ENCODE peak calls at places on chromosomes 12 and 14, in six cellular contexts. X is HCT116, F is SK-N-SH, P is HepG2, G is K562, S is GM12878. E is an unnamed sample.
A peak's percentile ranks its signal among the peaks of the same experiment; 100 is the strongest.

GRCh38 chr14:50388256-50388931 is 8.3 kb downstream of the CDKL1 start:
- DNase-seq in X (no peak), F (no peak), P (no peak), G (no peak), S (no peak), E (no peak)

GRCh38 chr14:69868363-69868963 is 10.8 kb upstream of the SMOC1 start:
- DNase-seq in X (no peak), F (no peak), P (no peak), G (no peak), S (no peak), E (no peak)

GRCh38 chr14:96797943-96798349 is 764 bp downstream of the VRK1 start:
- DNase-seq in X (no peak), F (peak; percentile 45), P (peak; percentile 20), G (peak; percentile 34), S (no peak), E (no peak)

GRCh38 chr12:20367731-20368652 is at the start of gene PDE3A:
- DNase-seq in X (peak; percentile 39), F (peak; percentile 80), P (no peak), G (no peak), S (no peak), E (no peak)

GRCh38 chr14:77421241-77421640 is 2.1 kb downstream of the NOXRED1 start:
- DNase-seq in X (no peak), F (no peak), P (no peak), G (no peak), S (no peak), E (no peak)

GRCh38 chr14:102481791-102482238 is 27.8 kb downstream of the ANKRD9 start:
- DNase-seq in X (peak; percentile 21), F (no peak), P (peak; percentile 91), G (no peak), S (no peak), E (no peak)

GRCh38 chr14:22143360-22143759 is 445.7 kb downstream of the DAD1 start:
- DNase-seq in X (no peak), F (no peak), P (no peak), G (no peak), S (no peak), E (no peak)

GRCh38 chr12:1662761-1663439 is 28.0 kb upstream of the ADIPOR2 start:
- DNase-seq in X (peak; percentile 87), F (peak; percentile 47), P (no peak), G (peak; percentile 82), S (no peak), E (no peak)

GRCh38 chr12:4164591-4165558 is 108.7 kb upstream of the CCND2 start:
- DNase-seq in X (no peak), F (no peak), P (no peak), G (no peak), S (no peak), E (no peak)

GRCh38 chr14:67951529-67952120 is 132.0 kb downstream of the RAD51B start:
- DNase-seq in X (no peak), F (no peak), P (no peak), G (no peak), S (no peak), E (no peak)

GRCh38 chr14:93926873-93927571 is at the start of gene FAM181A:
- DNase-seq in X (no peak), F (no peak), P (no peak), G (no peak), S (no peak), E (no peak)
- TF ChIP-seq SIN3A in X (no peak), F (no peak), P (no peak), G (no peak), S (no peak), E (no peak)

DNA sequence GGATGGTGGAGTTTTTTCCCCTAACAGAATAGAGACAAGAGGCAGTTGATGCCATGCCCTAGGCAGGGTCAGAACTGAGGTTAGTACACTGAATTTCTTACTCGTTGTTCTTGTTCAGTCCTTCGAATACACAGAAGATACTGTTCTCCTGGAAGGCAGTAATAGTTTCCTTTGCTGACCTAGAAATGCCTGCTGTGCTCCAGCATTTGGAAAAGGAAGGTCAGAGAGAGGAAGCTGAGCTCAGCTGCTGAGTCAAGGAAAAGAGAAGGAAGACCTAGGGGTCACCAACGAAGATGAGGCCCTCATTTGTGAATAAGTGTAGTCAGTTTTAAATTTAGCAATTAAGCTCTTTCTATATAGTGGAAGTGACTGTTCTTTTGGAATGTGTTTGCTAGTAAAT is 100.1 kb downstream of the CRADD start:
- DNase-seq in X (no peak), F (no peak), P (no peak), G (no peak), S (no peak), E (no peak)
- TF ChIP-seq REST in X (no peak), F (no peak), P (no peak), G (no peak), S (no peak), E (no peak)

GRCh38 chr12:88207921-88208640 is 66.0 kb downstream of the TMTC3 start:
- DNase-seq in X (no peak), F (no peak), P (no peak), G (no peak), S (no peak), E (no peak)
- TF ChIP-seq SIN3A in X (no peak), F (no peak), P (no peak), G (no peak), S (no peak), E (no peak)

GRCh38 chr14:81388236-81388801 is 11.8 kb downstream of the STON2 start:
- DNase-seq in X (no peak), F (no peak), P (no peak), G (no peak), S (no peak), E (no peak)

GRCh38 chr14:81382517-81383225 is 17.5 kb downstream of the STON2 start:
- DNase-seq in X (no peak), F (no peak), P (no peak), G (no peak), S (no peak), E (no peak)

GRCh38 chr14:81384900-81385299 is 15.2 kb downstream of the STON2 start:
- DNase-seq in X (no peak), F (no peak), P (peak; percentile 10), G (no peak), S (no peak), E (no peak)

GRCh38 chr14:81386379-81386778 is 13.7 kb downstream of the STON2 start:
- DNase-seq in X (no peak), F (no peak), P (no peak), G (no peak), S (no peak), E (no peak)

GRCh38 chr14:81385824-81386223 is 14.3 kb downstream of the STON2 start:
- DNase-seq in X (no peak), F (no peak), P (no peak), G (no peak), S (no peak), E (no peak)
- TF ChIP-seq REST in X (no peak), F (no peak), P (no peak), G (no peak), S (no peak), E (no peak)

DNA sequence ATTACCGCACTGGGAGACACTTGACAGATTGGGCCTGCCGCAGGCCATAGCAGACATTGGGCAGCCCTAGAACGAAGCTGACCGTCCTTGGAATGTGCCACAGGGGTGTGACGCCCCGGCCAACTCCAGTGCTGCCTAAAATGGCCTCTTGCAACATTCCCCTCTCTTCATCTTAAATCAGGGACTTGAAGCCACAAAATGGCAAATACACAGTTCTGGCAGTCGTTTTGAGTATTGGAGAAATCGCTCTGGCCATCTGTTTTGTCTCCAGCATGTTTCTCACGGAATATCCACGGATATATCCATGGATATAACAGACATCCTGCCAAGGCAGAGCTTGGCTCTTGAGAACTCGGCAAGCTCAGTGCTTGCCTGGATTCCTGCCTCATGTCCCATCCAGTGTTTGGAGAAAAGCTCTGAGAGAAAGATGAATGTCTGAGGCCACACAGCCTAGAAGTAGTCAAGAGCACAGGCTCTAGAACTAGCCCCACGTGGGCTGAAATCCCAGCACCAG is 158.4 kb downstream of the CHST11 start:
- DNase-seq in X (no peak), F (no peak), P (no peak), G (no peak), S (no peak), E (no peak)
- TF ChIP-seq SIN3A in X (no peak), F (no peak), P (no peak), G (no peak), S (no peak), E (no peak)

DNA sequence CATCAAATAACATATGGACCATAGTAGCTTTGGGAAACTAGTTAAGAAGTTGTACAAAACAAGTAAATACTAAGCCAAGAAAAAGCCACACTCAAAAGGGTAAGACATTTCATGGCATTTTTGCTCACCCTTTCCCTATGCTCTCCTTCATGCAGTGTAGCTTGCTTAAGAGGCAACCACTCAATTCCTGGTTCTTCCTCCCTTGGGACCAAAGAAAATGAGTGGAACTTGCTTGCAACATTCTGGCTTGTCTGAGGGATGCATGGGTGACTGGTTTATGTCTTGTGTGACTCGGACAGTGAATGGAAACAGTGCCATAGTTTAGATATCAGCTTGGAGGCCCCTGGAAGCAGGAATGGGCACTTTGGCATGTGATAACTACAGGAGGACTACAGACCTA is 252.0 kb upstream of the ARID2 start:
- DNase-seq in X (no peak), F (no peak), P (no peak), G (no peak), S (no peak), E (no peak)
- TF ChIP-seq REST in X (no peak), F (no peak), P (no peak), G (no peak), S (no peak), E (no peak)

GRCh38 chr12:110244829-110245228 is 36.2 kb upstream of the ATP2A2 start:
- DNase-seq in X (no peak), F (no peak), P (no peak), G (no peak), S (no peak), E (no peak)
- TF ChIP-seq SIN3A in X (no peak), F (no peak), P (no peak), G (no peak), S (no peak), E (no peak)

E was measured in Panc1.